ENCODE peak calls at places on chromosomes 1 and 21, in eight cellular contexts. U is RWPE2; F is CD4-positive, CD25-positive, alpha-beta regulatory T cell; Q is PC-3; Y is pancreas; N is heart left ventricle; J is left lung; Z is K562. L is an unnamed sample.

GRCh38 chr21:42198949-42199348 is 20.0 kb upstream of the ABCG1 start:
- ATAC-seq in N (no peak), Q (no peak), Z (no peak), J (peak; percentile 20), Y (peak; percentile 57), U (peak; percentile 30), F (no peak), L (peak; percentile 7)

GRCh38 chr1:89041055-89041707 is 18.5 kb upstream of the GBP3 start:
- ATAC-seq in N (no peak), Q (peak; percentile 95), U (peak; percentile 96), Z (no peak), Y (no peak), F (peak; percentile 60), J (peak; percentile 49), L (no peak)

GRCh38 chr1:231869364-231869763 is 242.8 kb downstream of the DISC1 start:
- ATAC-seq in U (no peak), J (peak; percentile 67), N (no peak), Y (no peak), Z (no peak), Q (no peak), F (no peak), L (no peak)

GRCh38 chr1:85024736-85025135 is 23.6 kb downstream of the MCOLN3 start:
- ATAC-seq in N (no peak), Q (no peak), U (no peak), Z (peak; percentile 50), Y (no peak), J (no peak), F (no peak), L (no peak)

GRCh38 chr1:246005067-246005466 is 502.0 kb downstream of the SMYD3 start:
- ATAC-seq in U (peak; percentile 72), F (no peak), Q (peak; percentile 61), Z (no peak), Y (no peak), N (no peak), J (peak; percentile 10), L (peak; percentile 56)

GRCh38 chr1:210608766-210609165 is 280.1 kb downstream of the HHAT start:
- ATAC-seq in Z (no peak), Y (no peak), N (no peak), Q (no peak), J (no peak), F (no peak), U (no peak), L (no peak)

GRCh38 chr1:207670192-207670591 is 25.3 kb downstream of the CR1L start:
- ATAC-seq in U (no peak), Y (no peak), J (no peak), N (no peak), Z (no peak), F (no peak), Q (no peak), L (no peak)

GRCh38 chr1:44643721-44644330 is 30.5 kb downstream of the TMEM53 start:
- ATAC-seq in N (no peak), Y (peak; percentile 18), Z (no peak), U (no peak), F (no peak), J (no peak), Q (no peak), L (no peak)

GRCh38 chr1:23178414-23178813 is 9.8 kb upstream of the LUZP1 start:
- ATAC-seq in Y (no peak), N (no peak), Z (peak; percentile 22), Q (no peak), F (no peak), U (no peak), J (no peak), L (no peak)

GRCh38 chr1:162943627-162944026 is 82.7 kb upstream of the CCDC190 start:
- ATAC-seq in U (no peak), Z (no peak), F (no peak), N (no peak), J (no peak), Q (no peak), Y (no peak), L (no peak)

GRCh38 chr1:230157409-230158390 is 90.7 kb downstream of the GALNT2 start:
- ATAC-seq in Z (peak; percentile 40), J (peak; percentile 35), Y (no peak), Q (peak; percentile 67), F (no peak), N (peak; percentile 54), U (peak; percentile 17), L (no peak)

DNA sequence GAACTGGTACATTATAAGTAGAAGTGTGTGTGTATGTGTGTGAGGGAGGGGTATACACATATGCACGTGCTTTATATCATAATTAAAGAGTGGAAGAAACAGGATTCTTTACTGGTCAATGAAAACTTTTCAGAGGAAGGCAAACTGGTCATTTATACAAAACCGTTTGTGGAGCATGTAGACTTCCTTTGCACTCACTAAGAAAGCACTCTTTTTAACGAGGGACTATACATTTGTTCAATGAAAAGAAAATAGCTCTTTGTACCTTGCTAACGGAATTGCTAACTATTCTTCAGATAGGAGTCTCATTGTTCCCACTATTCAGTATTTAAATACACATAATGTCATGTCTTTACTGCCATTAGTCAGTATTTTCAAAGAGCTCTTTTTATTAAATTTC is 219.3 kb downstream of the ST6GALNAC3 start:
- ATAC-seq in F (no peak), Q (no peak), Y (no peak), Z (no peak), U (no peak), N (no peak), J (no peak), L (no peak)
- H3K36me3 ChIP-seq in F (no peaks in the 10 kb centered on the region), Q (no peaks in the 10 kb centered on the region), Y (no peaks in the 10 kb centered on the region), Z (no peaks in the 10 kb centered on the region), U (no peaks in the 10 kb centered on the region), N (no peaks in the 10 kb centered on the region), J (no peaks in the 10 kb centered on the region), L (no peaks in the 10 kb centered on the region)

GRCh38 chr1:203264052-203264501 is 34.6 kb upstream of the CHIT1 start:
- ATAC-seq in U (no peak), Q (no peak), F (no peak), J (no peak), Y (no peak), Z (no peak), N (peak; percentile 9), L (peak; percentile 32)

GRCh38 chr1:203267912-203268311 is 37.4 kb upstream of the BTG2 start:
- ATAC-seq in U (no peak), F (no peak), N (no peak), Y (no peak), Q (no peak), Z (no peak), J (no peak), L (no peak)

GRCh38 chr1:203267347-203267846 is 37.9 kb upstream of the BTG2 start:
- ATAC-seq in N (peak; percentile 47), Y (peak; percentile 86), J (peak; percentile 73), Q (peak; percentile 79), U (peak; percentile 60), F (peak; percentile 60), Z (peak; percentile 79), L (peak; percentile 77)

GRCh38 chr1:203263496-203263895 is 34.0 kb upstream of the CHIT1 start:
- ATAC-seq in Q (no peak), Z (peak; percentile 70), F (no peak), Y (no peak), U (no peak), N (no peak), J (no peak), L (no peak)

DNA sequence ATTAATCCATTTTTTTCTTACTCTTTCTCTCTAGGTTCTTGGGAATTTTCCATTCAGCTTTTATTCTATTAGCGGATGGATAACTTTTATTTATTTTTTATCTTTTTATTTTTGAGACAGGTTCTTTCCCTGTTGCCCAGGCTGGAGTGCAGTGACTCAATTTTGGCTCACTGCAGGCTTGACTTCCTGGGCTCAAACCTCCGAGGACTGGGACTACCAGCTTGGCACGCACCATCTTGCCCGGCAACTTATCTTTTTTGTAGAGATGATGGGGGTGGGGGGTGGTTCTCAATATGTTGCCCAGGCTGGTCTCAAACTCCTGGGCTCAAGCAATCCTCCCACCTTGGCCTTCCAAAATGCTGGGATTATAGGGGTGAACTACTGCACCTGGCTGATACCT is 36.1 kb upstream of the CHIT1 start:
- ATAC-seq in F (no peak), Y (no peak), N (no peak), Q (no peak), Z (no peak), U (no peak), J (no peak), L (no peak)
- H3K4me3 ChIP-seq in F (no peak overlapping the region), Y (no peak overlapping the region), N (no peak overlapping the region), Q (no peak overlapping the region), Z (no peak overlapping the region), U (no peak overlapping the region), J (no peak overlapping the region), L (no peak overlapping the region)

DNA sequence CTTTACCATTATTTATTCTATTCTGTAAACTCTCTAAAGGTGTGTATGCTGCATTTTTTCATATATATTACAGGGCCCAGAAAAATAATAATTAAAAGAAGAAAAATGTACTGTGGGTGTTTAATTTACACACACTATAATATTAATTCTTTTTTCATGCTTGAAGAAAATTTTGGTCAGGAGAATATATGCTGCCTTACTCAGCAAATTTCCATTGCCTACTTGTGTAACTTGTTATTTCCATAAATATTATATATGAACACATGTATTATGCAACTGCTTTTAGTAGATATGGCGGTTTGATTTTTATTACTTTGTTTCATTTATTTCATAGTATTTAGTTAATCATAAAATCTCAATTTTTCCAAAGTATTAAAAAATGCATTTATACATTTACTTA is 46.4 kb upstream of the SERPINC1 start:
- ATAC-seq in J (no peak), U (no peak), Q (no peak), Z (no peak), Y (no peak), F (no peak), N (no peak), L (no peak)
- H3K36me3 ChIP-seq in J (peaks cover 98% of the 10 kb centered on the region), U (peaks cover 77% of the 10 kb centered on the region), Q (peaks cover 19% of the 10 kb centered on the region), Z (peaks cover 90% of the 10 kb centered on the region), Y (peaks cover 20% of the 10 kb centered on the region), F (peaks cover 77% of the 10 kb centered on the region), N (peaks cover 100% of the 10 kb centered on the region), L (peaks cover 8% of the 10 kb centered on the region)

GRCh38 chr1:149849246-149849946 is 50.0 kb upstream of the BOLA1 start:
- ATAC-seq in N (no peak), F (no peak), Q (no peak), J (no peak), Y (no peak), Z (no peak), U (no peak), L (no peak)
- H3K4me3 ChIP-seq in N (no peak overlapping the region), F (peak overlapping the region; percentile 97), Q (peak overlapping the region; percentile 90), J (peak overlapping the region; percentile 51), Y (peak overlapping the region; percentile 27), Z (peak overlapping the region; percentile 60), U (peak overlapping the region; percentile 38), L (peak overlapping the region; percentile 59)

DNA sequence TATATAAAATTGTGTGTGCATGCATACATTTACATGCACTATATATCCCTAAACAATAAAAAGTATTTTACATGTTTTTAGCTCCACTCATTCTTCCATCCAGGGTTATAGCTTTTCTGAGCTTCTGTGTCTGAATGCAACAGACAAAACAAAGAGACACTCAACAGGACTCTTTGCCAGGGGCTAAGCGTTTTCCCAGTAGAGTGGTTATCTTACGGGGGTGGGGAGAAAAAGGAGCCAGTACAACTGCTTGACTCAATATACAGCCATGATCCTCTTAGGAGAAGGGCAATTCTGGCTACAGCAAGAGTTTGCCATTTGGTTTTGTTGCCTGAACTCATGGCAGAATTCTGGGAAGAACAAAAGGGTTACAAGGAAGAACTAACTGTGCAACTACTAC is 14.6 kb upstream of the PPP2R5A start:
- ATAC-seq in U (no peak), Q (no peak), J (no peak), N (no peak), Z (no peak), Y (no peak), F (no peak), L (no peak)
- H3K36me3 ChIP-seq in U (no peaks in the 10 kb centered on the region), Q (no peaks in the 10 kb centered on the region), J (no peaks in the 10 kb centered on the region), N (no peaks in the 10 kb centered on the region), Z (no peaks in the 10 kb centered on the region), Y (no peaks in the 10 kb centered on the region), F (no peaks in the 10 kb centered on the region), L (no peaks in the 10 kb centered on the region)